ENCODE peak calls at places on chromosomes 3 and 15, in ten cellular contexts. F, J, G, U, Z, E, V, S, W and T are unnamed samples.

GRCh38 chr3:190175490-190175889 is 54.8 kb upstream of the P3H2 start:
- DNase-seq in E (no peak), S (no peak), G (no peak), Z (no peak), F (no peak), J (no peak), U (no peak), V (no peak), W (no peak), T (no peak)

GRCh38 chr3:101724329-101725191 is at the start of gene CEP97:
- DNase-seq in E (peak), Z (peak), U (peak), W (peak), F (peak), G (peak), J (peak), V (peak), S (peak), T (peak)

GRCh38 chr15:53840681-53841080 is 81.2 kb upstream of the WDR72 start:
- DNase-seq in Z (no peak), F (no peak), S (no peak), V (no peak), J (no peak), U (no peak), G (no peak), E (no peak), W (no peak), T (no peak)

GRCh38 chr3:197014942-197015575 is 14.6 kb downstream of the MELTF start:
- DNase-seq in E (no peak), F (no peak), W (no peak), J (no peak), U (no peak), G (no peak), V (no peak), Z (no peak), S (no peak), T (no peak)

GRCh38 chr15:96115642-96116041 is 214.9 kb upstream of the NR2F2 start:
- DNase-seq in E (no peak), S (no peak), G (no peak), J (peak), V (peak), W (no peak), F (peak), Z (no peak), U (no peak), T (no peak)

GRCh38 chr3:186487819-186488218 is 56.4 kb downstream of the CRYGS start:
- DNase-seq in E (no peak), Z (peak), F (no peak), G (no peak), S (no peak), J (no peak), V (no peak), U (no peak), W (peak), T (no peak)

GRCh38 chr15:65791335-65792129 is 561 bp downstream of the DENND4A start:
- DNase-seq in E (peak), F (peak), V (peak), G (peak), W (peak), S (peak), Z (peak), U (peak), J (peak), T (no peak)

GRCh38 chr3:154885016-154885415 is 195.1 kb upstream of the MME start:
- DNase-seq in G (no peak), J (no peak), U (no peak), F (peak), S (no peak), V (no peak), Z (no peak), E (no peak), W (no peak), T (no peak)

GRCh38 chr3:7657214-7658112 is 796.5 kb downstream of the GRM7 start:
- DNase-seq in S (no peak), J (no peak), U (no peak), G (no peak), V (no peak), E (no peak), W (no peak), F (peak), Z (peak), T (no peak)

GRCh38 chr3:70096376-70097055 is 97.0 kb downstream of the SAMMSON start:
- DNase-seq in V (peak), U (no peak), E (no peak), G (no peak), J (no peak), W (no peak), F (no peak), S (no peak), Z (no peak), T (no peak)

DNA sequence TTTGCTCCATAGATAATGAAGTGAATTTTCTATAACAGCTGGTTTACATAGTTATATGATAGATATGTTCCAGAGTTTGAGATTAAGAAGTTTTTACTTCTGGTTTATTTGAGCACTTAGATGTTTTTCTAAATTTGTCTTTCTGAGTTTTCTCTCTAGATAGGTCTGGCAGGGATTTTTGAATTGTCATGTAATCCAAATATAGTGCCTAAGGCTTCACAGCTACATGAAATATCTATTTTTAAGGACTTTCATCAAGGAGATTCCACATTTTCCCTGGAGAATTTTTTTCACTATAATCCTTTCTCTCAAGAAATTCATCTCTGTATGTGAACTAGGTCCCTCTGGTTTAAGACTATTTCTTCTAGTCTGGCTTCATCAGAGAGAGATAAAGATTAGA is 12.0 kb downstream of the PPM1L start:
- DNase-seq in F (no peak), Z (no peak), V (no peak), E (no peak), W (no peak), G (no peak), J (no peak), U (no peak), S (no peak), T (no peak)
- TF ChIP-seq CTCF in F (no peak), Z (no peak), V (no peak), E (no peak), W (no peak), G (no peak), J (no peak), U (no peak), S (no peak), T (no peak)

DNA sequence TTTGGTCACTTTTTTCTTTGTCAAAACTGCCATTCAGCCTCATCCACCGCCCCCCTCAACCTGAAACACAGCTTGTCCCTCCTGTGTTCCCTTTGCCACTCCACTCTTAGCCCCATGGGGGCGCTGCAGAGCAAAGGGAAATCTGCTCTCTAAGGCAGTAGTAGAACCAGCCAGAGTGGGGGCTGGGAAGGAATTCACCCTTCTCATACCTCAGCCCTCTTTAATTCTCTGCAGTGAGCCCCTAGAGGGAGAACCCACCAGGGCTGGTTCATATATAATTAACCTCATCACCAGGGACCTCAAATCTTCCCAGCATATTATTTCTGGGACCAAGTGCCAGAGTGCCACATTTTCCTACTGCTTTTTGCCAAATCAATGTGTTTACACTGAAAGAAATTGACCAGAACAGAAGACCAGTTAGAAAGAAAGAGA is 2.8 kb upstream of the BCL6 start:
- DNase-seq in E (peak), J (peak), Z (peak), S (peak), W (peak), F (peak), U (peak), V (peak), G (peak), T (peak)
- TF ChIP-seq CTCF in E (peak), J (peak), Z (peak), S (peak), W (peak), F (peak), U (peak), V (peak), G (peak), T (peak)

GRCh38 chr3:78988324-78988723 is 779.5 kb downstream of the ROBO1 start:
- DNase-seq in U (no peak), E (no peak), S (no peak), W (no peak), V (no peak), J (no peak), F (peak), Z (no peak), G (no peak), T (no peak)
- TF ChIP-seq CTCF in U (no peak), E (peak), S (peak), W (no peak), V (no peak), J (peak), F (peak), Z (peak), G (no peak), T (peak)

DNA sequence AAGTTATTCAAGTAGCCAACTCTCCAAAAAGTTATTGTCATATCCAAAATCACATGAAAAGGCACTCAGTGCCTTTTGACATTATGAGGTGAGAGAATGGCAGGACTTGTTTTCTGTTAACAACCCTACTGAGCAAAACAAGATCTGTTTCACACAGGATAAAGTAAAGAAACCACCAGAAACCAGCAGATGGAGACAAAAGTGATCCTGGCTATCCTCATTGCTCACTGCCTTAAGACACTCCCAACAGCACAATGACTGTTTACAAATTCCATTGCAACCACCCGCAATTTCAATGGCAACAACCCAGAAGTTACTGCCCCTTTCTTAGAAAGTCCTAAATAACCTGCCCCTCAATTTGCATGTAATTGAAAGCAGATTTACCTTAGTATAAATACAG is 352.6 kb upstream of the NDN start:
- DNase-seq in F (no peak), Z (no peak), S (no peak), G (no peak), W (no peak), J (no peak), V (no peak), E (no peak), U (no peak), T (no peak)
- TF ChIP-seq CTCF in F (no peak), Z (no peak), S (peak), G (no peak), W (no peak), J (no peak), V (no peak), E (no peak), U (no peak), T (peak)

GRCh38 chr3:48633743-48634142 is 1.5 kb downstream of the SLC26A6 start:
- DNase-seq in G (no peak), E (no peak), W (no peak), U (no peak), S (no peak), J (no peak), F (no peak), V (no peak), Z (no peak), T (no peak)

GRCh38 chr3:48637305-48637704 is 2.0 kb upstream of the SLC26A6 start:
- DNase-seq in V (no peak), F (no peak), J (no peak), E (no peak), S (no peak), U (no peak), W (no peak), G (no peak), Z (peak), T (no peak)

GRCh38 chr3:48634661-48635221 is 520 bp downstream of the SLC26A6 start:
- DNase-seq in S (no peak), J (peak), F (peak), V (peak), W (peak), U (peak), G (peak), E (peak), Z (peak), T (no peak)

GRCh38 chr3:48636149-48636548 is 888 bp upstream of the SLC26A6 start:
- DNase-seq in J (no peak), E (no peak), S (no peak), Z (peak), F (no peak), V (no peak), U (no peak), W (no peak), G (no peak), T (no peak)

DNA sequence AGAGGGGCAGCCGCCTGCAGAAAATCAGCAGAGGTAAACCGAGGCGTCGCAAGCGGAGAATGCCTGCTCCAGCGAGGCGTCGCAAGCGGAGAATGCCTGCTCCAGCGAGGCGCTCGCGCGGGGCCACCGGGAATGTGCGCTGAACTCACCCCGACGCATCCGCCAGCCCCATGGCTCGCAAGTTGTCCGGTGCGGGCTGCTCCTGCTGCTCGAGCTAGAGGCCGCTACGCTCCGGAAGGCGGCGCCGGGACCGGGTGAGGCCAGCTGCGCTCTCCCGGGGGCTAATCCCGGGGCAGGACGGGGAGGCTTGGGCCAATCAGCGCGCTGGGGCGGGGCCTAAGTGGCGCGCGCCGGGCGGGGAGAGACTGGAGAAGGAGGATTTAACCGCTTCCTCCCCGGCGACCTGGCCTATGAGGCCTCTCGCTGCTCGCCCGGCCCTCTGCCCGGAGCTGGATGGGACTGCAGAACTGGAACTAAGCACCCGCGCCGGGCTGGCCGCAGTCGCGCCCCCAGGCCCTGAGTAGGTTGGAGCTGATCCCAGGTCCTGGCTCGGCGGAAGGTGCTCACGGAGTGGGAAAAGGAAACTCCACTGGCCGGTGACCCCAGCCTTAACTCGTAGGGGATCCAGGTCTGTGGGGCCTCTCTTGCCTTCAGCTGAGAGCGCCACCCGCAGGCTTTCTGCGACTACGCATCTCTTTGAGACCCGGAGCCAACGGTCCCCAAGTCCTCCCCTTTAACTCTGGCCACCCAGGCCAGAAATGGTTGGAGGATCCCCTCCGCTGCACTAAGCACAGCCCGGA is at the start of gene SLC26A6:
- DNase-seq in V (peak), S (peak), Z (peak), J (peak), F (peak), G (peak), U (peak), E (peak), W (peak), T (peak)
- TF ChIP-seq CTCF in V (peak), S (peak), Z (peak), J (peak), F (peak), G (peak), U (peak), E (peak), W (peak), T (peak)

DNA sequence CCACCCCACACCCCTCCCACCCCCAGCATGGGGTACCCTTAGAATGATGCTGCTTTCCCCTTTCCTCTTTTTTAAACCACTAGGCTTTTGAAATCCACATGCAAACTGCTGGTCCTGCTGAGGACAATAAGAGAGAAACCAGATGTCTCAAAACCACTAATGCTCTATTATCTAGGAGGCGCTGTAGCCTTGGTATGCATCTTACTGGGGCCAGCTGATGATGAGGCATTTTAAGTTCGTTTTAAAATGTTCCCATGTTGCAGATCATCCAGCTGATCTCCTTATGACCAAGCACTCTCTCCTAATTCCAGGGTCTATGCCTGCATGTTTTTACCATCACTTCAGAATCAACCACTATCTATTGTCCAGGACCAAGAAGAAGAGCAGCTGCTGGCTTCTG is 1.3 kb downstream of the NME9 start:
- DNase-seq in S (no peak), J (no peak), Z (peak), V (no peak), E (no peak), W (no peak), G (no peak), U (no peak), F (peak), T (no peak)
- TF ChIP-seq CTCF in S (no peak), J (no peak), Z (peak), V (no peak), E (no peak), W (no peak), G (no peak), U (no peak), F (peak), T (no peak)

DNA sequence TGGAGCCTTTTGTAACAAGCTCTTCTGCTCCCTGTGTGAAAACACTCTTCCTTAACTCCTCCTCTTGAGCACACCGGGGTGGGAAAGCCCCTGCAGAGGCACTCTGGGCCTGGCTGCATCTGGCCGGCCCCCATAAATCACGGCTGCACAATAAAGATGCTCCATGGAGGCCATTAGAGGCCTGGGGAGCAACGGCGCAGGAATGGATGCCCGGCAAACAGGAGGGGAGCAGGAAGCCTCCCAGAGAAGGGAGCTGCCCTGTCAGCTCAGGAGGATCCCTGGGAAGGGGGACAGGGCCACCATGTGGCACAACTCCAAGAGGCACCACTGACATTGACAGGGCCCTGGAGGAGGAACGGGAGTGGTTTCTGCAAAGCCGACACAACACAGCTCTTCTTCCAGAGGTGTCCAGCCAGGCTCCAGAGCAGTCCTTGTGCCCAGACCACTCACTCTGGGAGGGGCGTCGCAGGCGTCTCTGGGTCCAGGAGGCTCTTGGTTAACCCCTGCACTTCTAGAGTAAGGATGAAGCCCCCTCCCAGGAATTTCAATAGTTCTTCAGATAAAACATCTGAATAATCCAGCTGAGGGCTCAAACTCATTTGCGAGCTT is 509.2 kb upstream of the PPP2R3A start:
- DNase-seq in J (no peak), U (peak), F (no peak), G (no peak), W (peak), E (no peak), V (no peak), S (peak), Z (peak), T (no peak)
- TF ChIP-seq CTCF in J (no peak), U (no peak), F (no peak), G (no peak), W (peak), E (no peak), V (no peak), S (peak), Z (no peak), T (peak)